ENCODE peak calls at places on chromosome 6, in six cellular contexts. One of them, this sample, is unnamed.

GRCh38 chr6:43728586-43728985 is 41.0 kb upstream of the MRPS18A start:
- DNase-seq in IMR-90: no peak
- DNase-seq in GM12865: no peak
- DNase-seq in CD8-positive, alpha-beta memory T cell: no peak
- DNase-seq in foreskin fibroblast: no peak
- DNase-seq in iPS DF 6.9: no peak
- DNase-seq in this sample: no peak

GRCh38 chr6:8888468-8888867 is 453.1 kb upstream of the SLC35B3 start:
- DNase-seq in CD8-positive, alpha-beta memory T cell: no peak
- DNase-seq in iPS DF 6.9: no peak
- DNase-seq in foreskin fibroblast: no peak
- DNase-seq in GM12865: peak
- DNase-seq in IMR-90: no peak
- DNase-seq in this sample: no peak

GRCh38 chr6:3841066-3841454 is 8.1 kb upstream of the FAM50B start:
- DNase-seq in foreskin fibroblast: no peak
- DNase-seq in IMR-90: no peak
- DNase-seq in CD8-positive, alpha-beta memory T cell: no peak
- DNase-seq in iPS DF 6.9: no peak
- DNase-seq in GM12865: no peak
- DNase-seq in this sample: no peak

GRCh38 chr6:116682334-116682712 is 1.3 kb downstream of the KPNA5 start:
- DNase-seq in GM12865: peak
- DNase-seq in iPS DF 6.9: no peak
- DNase-seq in foreskin fibroblast: peak
- DNase-seq in CD8-positive, alpha-beta memory T cell: peak
- DNase-seq in IMR-90: peak
- DNase-seq in this sample: peak

GRCh38 chr6:169971951-169972651 is 220.7 kb downstream of the ERMARD start:
- DNase-seq in IMR-90: no peak
- DNase-seq in foreskin fibroblast: no peak
- DNase-seq in CD8-positive, alpha-beta memory T cell: no peak
- DNase-seq in iPS DF 6.9: no peak
- DNase-seq in GM12865: no peak
- DNase-seq in this sample: no peak

GRCh38 chr6:5752282-5752681 is 254.4 kb downstream of the NRN1 start:
- DNase-seq in IMR-90: peak
- DNase-seq in foreskin fibroblast: peak
- DNase-seq in iPS DF 6.9: peak
- DNase-seq in GM12865: no peak
- DNase-seq in CD8-positive, alpha-beta memory T cell: no peak
- DNase-seq in this sample: peak

GRCh38 chr6:3417473-3417872 is 39.4 kb downstream of the SLC22A23 start:
- DNase-seq in CD8-positive, alpha-beta memory T cell: no peak
- DNase-seq in foreskin fibroblast: no peak
- DNase-seq in iPS DF 6.9: no peak
- DNase-seq in GM12865: no peak
- DNase-seq in IMR-90: no peak
- DNase-seq in this sample: no peak

GRCh38 chr6:166997768-166998255 is 1.4 kb upstream of the CEP43 start:
- DNase-seq in iPS DF 6.9: no peak
- DNase-seq in GM12865: peak
- DNase-seq in foreskin fibroblast: peak
- DNase-seq in CD8-positive, alpha-beta memory T cell: peak
- DNase-seq in IMR-90: peak
- DNase-seq in this sample: peak

GRCh38 chr6:111605100-111605748 is 454 bp downstream of the TRAF3IP2 start:
- DNase-seq in CD8-positive, alpha-beta memory T cell: peak
- DNase-seq in iPS DF 6.9: no peak
- DNase-seq in foreskin fibroblast: peak
- DNase-seq in IMR-90: peak
- DNase-seq in GM12865: peak
- DNase-seq in this sample: peak

GRCh38 chr6:28807682-28808280 is 116.0 kb downstream of the TRIM27 start:
- DNase-seq in GM12865: peak
- DNase-seq in foreskin fibroblast: no peak
- DNase-seq in CD8-positive, alpha-beta memory T cell: no peak
- DNase-seq in IMR-90: peak
- DNase-seq in iPS DF 6.9: no peak
- DNase-seq in this sample: no peak
- H3K4me3 ChIP-seq in GM12865: peak
- H3K4me3 ChIP-seq in foreskin fibroblast: peak
- H3K4me3 ChIP-seq in CD8-positive, alpha-beta memory T cell: no peak
- H3K4me3 ChIP-seq in IMR-90: peak
- H3K4me3 ChIP-seq in iPS DF 6.9: peak
- H3K4me3 ChIP-seq in this sample: peak

GRCh38 chr6:57089265-57089664 is 723 bp upstream of the ZNF451 start:
- DNase-seq in CD8-positive, alpha-beta memory T cell: no peak
- DNase-seq in IMR-90: no peak
- DNase-seq in iPS DF 6.9: no peak
- DNase-seq in foreskin fibroblast: no peak
- DNase-seq in GM12865: no peak
- DNase-seq in this sample: no peak
- H3K4me3 ChIP-seq in CD8-positive, alpha-beta memory T cell: peak
- H3K4me3 ChIP-seq in IMR-90: peak
- H3K4me3 ChIP-seq in iPS DF 6.9: no peak
- H3K4me3 ChIP-seq in foreskin fibroblast: peak
- H3K4me3 ChIP-seq in GM12865: peak
- H3K4me3 ChIP-seq in this sample: peak

GRCh38 chr6:162387723-162388382 is 339.7 kb downstream of the PRKN start:
- DNase-seq in iPS DF 6.9: no peak
- DNase-seq in IMR-90: no peak
- DNase-seq in GM12865: no peak
- DNase-seq in CD8-positive, alpha-beta memory T cell: no peak
- DNase-seq in foreskin fibroblast: no peak
- DNase-seq in this sample: no peak
- H3K4me3 ChIP-seq in iPS DF 6.9: no peak
- H3K4me3 ChIP-seq in IMR-90: no peak
- H3K4me3 ChIP-seq in GM12865: no peak
- H3K4me3 ChIP-seq in CD8-positive, alpha-beta memory T cell: no peak
- H3K4me3 ChIP-seq in foreskin fibroblast: no peak
- H3K4me3 ChIP-seq in this sample: no peak

DNA sequence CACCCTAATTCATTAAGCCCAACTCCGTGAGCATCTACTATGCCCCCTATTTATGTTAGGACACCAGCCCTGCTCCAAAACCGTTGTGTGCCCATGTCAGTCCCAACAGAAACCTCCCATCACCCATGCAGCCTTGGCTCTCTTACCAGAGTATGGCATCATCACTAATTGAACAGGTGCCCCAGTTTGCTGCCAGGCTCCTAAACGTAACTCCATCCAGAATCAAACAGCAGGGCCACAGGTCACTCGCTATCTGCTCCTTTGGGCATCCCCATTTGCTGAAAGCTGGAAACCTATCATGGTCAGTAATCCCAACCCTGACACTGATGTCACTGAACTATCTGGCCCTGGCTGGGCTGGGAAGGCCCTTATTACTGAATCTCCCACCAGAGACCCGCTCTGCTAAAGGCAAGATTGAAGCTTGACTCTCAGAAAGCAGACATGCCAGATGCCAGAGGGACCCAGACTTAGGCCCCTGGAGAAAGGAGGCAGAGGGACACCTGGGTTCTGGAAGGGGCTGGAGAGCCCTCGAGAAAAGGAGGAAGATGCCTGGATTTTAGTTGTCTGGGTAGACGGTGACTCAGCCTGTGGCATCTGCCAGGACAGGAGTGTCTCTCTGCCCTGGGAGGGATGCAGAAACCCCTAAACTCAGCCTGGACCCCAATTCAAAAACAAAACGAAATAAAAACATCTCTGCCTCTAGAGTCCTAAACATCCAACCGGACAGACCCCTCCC is 14.0 kb downstream of the MUCL3 start:
- DNase-seq in IMR-90: no peak
- DNase-seq in foreskin fibroblast: no peak
- DNase-seq in CD8-positive, alpha-beta memory T cell: no peak
- DNase-seq in GM12865: no peak
- DNase-seq in iPS DF 6.9: no peak
- DNase-seq in this sample: no peak
- H3K4me3 ChIP-seq in IMR-90: no peak
- H3K4me3 ChIP-seq in foreskin fibroblast: peak
- H3K4me3 ChIP-seq in CD8-positive, alpha-beta memory T cell: peak
- H3K4me3 ChIP-seq in GM12865: peak
- H3K4me3 ChIP-seq in iPS DF 6.9: peak
- H3K4me3 ChIP-seq in this sample: peak

GRCh38 chr6:146029573-146030184 is 817 bp downstream of the GRM1 start:
- DNase-seq in GM12865: no peak
- DNase-seq in foreskin fibroblast: no peak
- DNase-seq in IMR-90: no peak
- DNase-seq in iPS DF 6.9: no peak
- DNase-seq in CD8-positive, alpha-beta memory T cell: no peak
- DNase-seq in this sample: no peak

GRCh38 chr6:146026873-146027272 is 2.0 kb upstream of the GRM1 start:
- DNase-seq in foreskin fibroblast: no peak
- DNase-seq in IMR-90: no peak
- DNase-seq in CD8-positive, alpha-beta memory T cell: no peak
- DNase-seq in GM12865: no peak
- DNase-seq in iPS DF 6.9: no peak
- DNase-seq in this sample: no peak

GRCh38 chr6:146027586-146028249 is 1.1 kb upstream of the GRM1 start:
- DNase-seq in IMR-90: no peak
- DNase-seq in iPS DF 6.9: no peak
- DNase-seq in CD8-positive, alpha-beta memory T cell: no peak
- DNase-seq in GM12865: no peak
- DNase-seq in foreskin fibroblast: no peak
- DNase-seq in this sample: no peak

GRCh38 chr6:146028835-146029572 is at the start of gene GRM1:
- DNase-seq in iPS DF 6.9: no peak
- DNase-seq in foreskin fibroblast: no peak
- DNase-seq in GM12865: no peak
- DNase-seq in IMR-90: no peak
- DNase-seq in CD8-positive, alpha-beta memory T cell: no peak
- DNase-seq in this sample: no peak

DNA sequence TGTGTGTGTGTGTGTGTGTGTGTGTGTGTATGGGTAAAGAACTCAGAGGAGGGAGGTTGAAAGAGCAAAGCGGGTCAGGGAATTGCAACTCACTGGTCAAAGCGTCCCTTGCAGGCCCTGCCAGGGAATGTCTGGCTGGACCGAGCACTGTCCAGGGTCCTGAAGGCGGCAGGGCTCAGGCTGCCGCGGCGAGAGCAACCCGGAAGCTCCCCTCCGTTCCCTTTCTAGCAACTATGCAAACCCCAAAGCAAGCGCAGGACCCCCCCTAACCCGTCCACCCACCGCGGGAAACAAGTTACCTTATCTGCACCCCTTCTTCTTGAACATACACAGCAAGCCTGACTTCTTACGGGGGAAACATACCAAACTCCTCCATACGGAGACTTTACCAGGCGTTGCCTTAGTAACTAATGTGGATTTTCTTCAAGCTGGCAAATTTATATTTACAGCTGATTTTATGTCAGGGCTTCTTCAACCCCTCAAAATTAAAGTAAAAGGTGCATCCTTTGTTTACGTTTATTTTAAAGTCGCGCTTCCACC is 542 bp upstream of the GRM1 start:
- DNase-seq in IMR-90: peak
- DNase-seq in GM12865: peak
- DNase-seq in iPS DF 6.9: no peak
- DNase-seq in foreskin fibroblast: peak
- DNase-seq in CD8-positive, alpha-beta memory T cell: no peak
- DNase-seq in this sample: peak
- H3K4me3 ChIP-seq in IMR-90: no peak
- H3K4me3 ChIP-seq in GM12865: no peak
- H3K4me3 ChIP-seq in iPS DF 6.9: peak
- H3K4me3 ChIP-seq in foreskin fibroblast: no peak
- H3K4me3 ChIP-seq in CD8-positive, alpha-beta memory T cell: no peak
- H3K4me3 ChIP-seq in this sample: no peak